ENCODE peak calls at places on chromosomes 7 and 10, in seven cellular contexts. B is Calu3, A is endodermal cell, I is H54, M is NCI-H460, O is ovary, N is fibroblast of mammary gland. E is an unnamed sample.
A peak's percentile ranks its signal among the peaks of the same experiment; 100 is the strongest.

GRCh38 chr10:36019749-36020148 is 377.7 kb upstream of the FZD8 start:
- DNase-seq in N (no peak), O (no peak), M (no peak), I (no peak), B (no peak), A (no peak), E (no peak)

GRCh38 chr7:121382479-121382878 is 13.6 kb downstream of the FAM3C start:
- DNase-seq in B (no peak), O (no peak), M (no peak), I (no peak), A (no peak), N (no peak), E (no peak)

GRCh38 chr10:43963793-43964425 is 315.2 kb upstream of the ZNF32 start:
- DNase-seq in B (no peak), M (no peak), O (no peak), I (no peak), A (peak; percentile 18), N (no peak), E (no peak)

GRCh38 chr10:122149607-122150505 is 121.2 kb upstream of the BTBD16 start:
- DNase-seq in I (no peak), B (no peak), M (no peak), A (peak; percentile 53), O (no peak), N (peak; percentile 81), E (no peak)

GRCh38 chr10:63145782-63146181 is 12.7 kb downstream of the NRBF2 start:
- DNase-seq in B (no peak), O (no peak), M (no peak), N (peak; percentile 57), A (no peak), I (no peak), E (no peak)

GRCh38 chr10:47359626-47360418 is 11.7 kb downstream of the RBP3 start:
- DNase-seq in M (no peak), I (no peak), N (no peak), A (no peak), O (no peak), B (no peak), E (no peak)

GRCh38 chr7:99579956-99580777 is 17.9 kb upstream of the TMEM225B start:
- DNase-seq in A (peak; percentile 91), O (peak; percentile 34), B (peak; percentile 46), N (peak; percentile 33), M (no peak), I (no peak), E (no peak)

GRCh38 chr10:128013626-128014025 is 106.7 kb downstream of the PTPRE start:
- DNase-seq in I (no peak), B (no peak), M (no peak), O (no peak), A (no peak), N (no peak), E (no peak)

GRCh38 chr10:812787-813186 is 118.7 kb downstream of the LARP4B start:
- DNase-seq in O (no peak), N (no peak), I (no peak), A (no peak), B (no peak), M (no peak), E (no peak)

GRCh38 chr7:47392241-47392759 is 189.6 kb downstream of the TNS3 start:
- DNase-seq in B (no peak), O (peak; percentile 99), N (peak; percentile 88), M (no peak), A (no peak), I (no peak), E (no peak)

GRCh38 chr10:87038786-87039185 is 18.7 kb downstream of the FAM25A start:
- DNase-seq in N (peak; percentile 25), M (no peak), A (no peak), I (no peak), B (no peak), O (no peak), E (no peak)

GRCh38 chr7:133789951-133790350 is 337.2 kb upstream of the LRGUK start:
- DNase-seq in N (no peak), B (no peak), M (no peak), O (no peak), A (no peak), I (no peak), E (no peak)

GRCh38 chr7:108660465-108660864 is 90.8 kb downstream of the DNAJB9 start:
- DNase-seq in I (no peak), B (peak; percentile 2), N (no peak), M (no peak), O (no peak), A (no peak), E (no peak)

GRCh38 chr7:47500103-47500563 is 81.8 kb downstream of the TNS3 start:
- DNase-seq in B (peak; percentile 69), A (no peak), O (no peak), I (no peak), N (no peak), M (no peak), E (peak; percentile 70)

GRCh38 chr10:13414137-13414536 is 66.0 kb upstream of the SEPHS1 start:
- DNase-seq in O (no peak), M (no peak), A (no peak), B (no peak), N (no peak), I (no peak), E (no peak)

GRCh38 chr10:70145166-70145665 is 1.3 kb downstream of the TYSND1 start:
- DNase-seq in B (no peak), N (peak; percentile 8), A (peak; percentile 59), O (no peak), I (no peak), M (no peak), E (peak; percentile 39)

GRCh38 chr10:97759157-97759980 is 12.4 kb downstream of the SFRP5 start:
- DNase-seq in N (peak; percentile 61), I (peak; percentile 95), O (peak; percentile 51), M (peak; percentile 58), B (peak; percentile 71), A (peak; percentile 97), E (no peak)

GRCh38 chr10:121578298-121578697 is 19.9 kb downstream of the FGFR2 start:
- DNase-seq in A (no peak), I (no peak), M (no peak), O (no peak), N (no peak), B (no peak), E (no peak)

GRCh38 chr10:31782701-31783100 is 145.9 kb downstream of the ARHGAP12 start:
- DNase-seq in N (no peak), O (no peak), I (no peak), M (no peak), A (no peak), B (no peak), E (peak; percentile 32)

GRCh38 chr10:131980757-131981428 is 830 bp downstream of the BNIP3 start:
- DNase-seq in N (peak; percentile 17), B (no peak), I (no peak), A (peak; percentile 84), O (no peak), M (no peak), E (no peak)

GRCh38 chr7:55641811-55642210 is 69.5 kb upstream of the VOPP1 start:
- DNase-seq in I (no peak), N (no peak), A (no peak), M (no peak), O (no peak), B (no peak), E (no peak)

GRCh38 chr10:46257099-46257498 is 29.7 kb upstream of the ANTXRL start:
- DNase-seq in A (no peak), I (no peak), O (no peak), B (no peak), M (no peak), N (no peak), E (no peak)

GRCh38 chr7:103121641-103122040 is 27.3 kb downstream of the NAPEPLD start:
- DNase-seq in O (no peak), B (no peak), M (no peak), N (no peak), I (no peak), A (no peak), E (no peak)

GRCh38 chr10:90306187-90306586 is 551.7 kb downstream of the HTR7 start:
- DNase-seq in I (no peak), B (no peak), O (no peak), A (no peak), M (no peak), N (peak; percentile 96), E (no peak)

GRCh38 chr7:75621124-75621523 is 117.6 kb downstream of the HIP1 start:
- DNase-seq in I (no peak), N (no peak), B (no peak), M (no peak), O (no peak), A (no peak), E (no peak)

GRCh38 chr7:2870471-2870941 is 26.4 kb upstream of the GNA12 start:
- DNase-seq in N (peak; percentile 75), O (peak; percentile 81), A (peak; percentile 89), B (peak; percentile 78), I (peak; percentile 77), M (peak; percentile 65), E (peak; percentile 69)

GRCh38 chr10:18140957-18141888 is 999 bp downstream of the CACNB2 start:
- DNase-seq in A (peak; percentile 69), N (peak; percentile 25), O (peak; percentile 41), M (no peak), I (no peak), B (no peak), E (peak; percentile 23)

GRCh38 chr7:121083138-121083789 is 94.8 kb downstream of the CPED1 start:
- DNase-seq in N (peak; percentile 84), B (peak; percentile 16), O (no peak), M (no peak), A (no peak), I (no peak), E (no peak)

E was measured in left colon.